ENCODE peak calls at places on chromosomes 6 and 20, in seven cellular contexts. One of them, this sample, is unnamed.

GRCh38 chr20:64001607-64002011 is 20.7 kb downstream of the PRPF6 start:
- DNase-seq in RWPE1: no peak
- DNase-seq in stomach: no peak
- DNase-seq in astrocyte of the spinal cord: peak; percentile 22
- DNase-seq in fibroblast of mammary gland: no peak
- DNase-seq in fibroblast of lung: peak; percentile 54
- DNase-seq in mucosa of descending colon: no peak
- DNase-seq in this sample: no peak

GRCh38 chr6:82741325-82741995 is 324.2 kb downstream of the UBE3D start:
- DNase-seq in RWPE1: no peak
- DNase-seq in stomach: no peak
- DNase-seq in astrocyte of the spinal cord: no peak
- DNase-seq in fibroblast of mammary gland: peak; percentile 38
- DNase-seq in fibroblast of lung: peak; percentile 19
- DNase-seq in mucosa of descending colon: no peak
- DNase-seq in this sample: no peak

GRCh38 chr6:35160642-35161041 is 19.5 kb upstream of the TCP11 start:
- DNase-seq in RWPE1: no peak
- DNase-seq in stomach: no peak
- DNase-seq in astrocyte of the spinal cord: no peak
- DNase-seq in fibroblast of mammary gland: no peak
- DNase-seq in fibroblast of lung: no peak
- DNase-seq in mucosa of descending colon: no peak
- DNase-seq in this sample: no peak

GRCh38 chr6:102154176-102154575 is 760.7 kb downstream of the GRIK2 start:
- DNase-seq in RWPE1: no peak
- DNase-seq in stomach: no peak
- DNase-seq in astrocyte of the spinal cord: no peak
- DNase-seq in fibroblast of mammary gland: no peak
- DNase-seq in fibroblast of lung: no peak
- DNase-seq in mucosa of descending colon: no peak
- DNase-seq in this sample: no peak

GRCh38 chr6:118675225-118675624 is 23.8 kb upstream of the CEP85L start:
- DNase-seq in RWPE1: no peak
- DNase-seq in stomach: no peak
- DNase-seq in astrocyte of the spinal cord: no peak
- DNase-seq in fibroblast of mammary gland: no peak
- DNase-seq in fibroblast of lung: no peak
- DNase-seq in mucosa of descending colon: no peak
- DNase-seq in this sample: no peak

GRCh38 chr6:53734473-53735299 is 60.1 kb upstream of the LRRC1 start:
- DNase-seq in RWPE1: peak; percentile 88
- DNase-seq in stomach: peak; percentile 60
- DNase-seq in astrocyte of the spinal cord: peak; percentile 80
- DNase-seq in fibroblast of mammary gland: peak; percentile 57
- DNase-seq in fibroblast of lung: peak; percentile 93
- DNase-seq in mucosa of descending colon: peak; percentile 76
- DNase-seq in this sample: no peak

GRCh38 chr6:5590187-5590586 is 328.9 kb downstream of the FARS2 start:
- DNase-seq in RWPE1: no peak
- DNase-seq in stomach: no peak
- DNase-seq in astrocyte of the spinal cord: no peak
- DNase-seq in fibroblast of mammary gland: no peak
- DNase-seq in fibroblast of lung: no peak
- DNase-seq in mucosa of descending colon: no peak
- DNase-seq in this sample: no peak

GRCh38 chr20:32482251-32483220 is 102.6 kb downstream of the NOL4L start:
- DNase-seq in RWPE1: no peak
- DNase-seq in stomach: peak; percentile 55
- DNase-seq in astrocyte of the spinal cord: no peak
- DNase-seq in fibroblast of mammary gland: no peak
- DNase-seq in fibroblast of lung: peak; percentile 35
- DNase-seq in mucosa of descending colon: peak; percentile 74
- DNase-seq in this sample: peak; percentile 46

GRCh38 chr20:33689973-33690372 is 3.8 kb upstream of the E2F1 start:
- DNase-seq in RWPE1: no peak
- DNase-seq in stomach: no peak
- DNase-seq in astrocyte of the spinal cord: peak; percentile 59
- DNase-seq in fibroblast of mammary gland: peak; percentile 67
- DNase-seq in fibroblast of lung: peak; percentile 67
- DNase-seq in mucosa of descending colon: no peak
- DNase-seq in this sample: no peak

GRCh38 chr6:169529931-169530761 is 171.7 kb downstream of the WDR27 start:
- DNase-seq in RWPE1: no peak
- DNase-seq in stomach: no peak
- DNase-seq in astrocyte of the spinal cord: peak; percentile 75
- DNase-seq in fibroblast of mammary gland: peak; percentile 92
- DNase-seq in fibroblast of lung: peak; percentile 96
- DNase-seq in mucosa of descending colon: peak; percentile 41
- DNase-seq in this sample: no peak

GRCh38 chr20:22575087-22575721 is 9.2 kb downstream of the FOXA2 start:
- DNase-seq in RWPE1: no peak
- DNase-seq in stomach: no peak
- DNase-seq in astrocyte of the spinal cord: no peak
- DNase-seq in fibroblast of mammary gland: no peak
- DNase-seq in fibroblast of lung: no peak
- DNase-seq in mucosa of descending colon: no peak
- DNase-seq in this sample: no peak

GRCh38 chr6:92840246-92840930 is 579.0 kb downstream of the EPHA7 start:
- DNase-seq in RWPE1: no peak
- DNase-seq in stomach: no peak
- DNase-seq in astrocyte of the spinal cord: no peak
- DNase-seq in fibroblast of mammary gland: no peak
- DNase-seq in fibroblast of lung: no peak
- DNase-seq in mucosa of descending colon: no peak
- DNase-seq in this sample: no peak

GRCh38 chr6:40326689-40327404 is 260.3 kb downstream of the LRFN2 start:
- DNase-seq in RWPE1: no peak
- DNase-seq in stomach: no peak
- DNase-seq in astrocyte of the spinal cord: no peak
- DNase-seq in fibroblast of mammary gland: no peak
- DNase-seq in fibroblast of lung: no peak
- DNase-seq in mucosa of descending colon: no peak
- DNase-seq in this sample: no peak

DNA sequence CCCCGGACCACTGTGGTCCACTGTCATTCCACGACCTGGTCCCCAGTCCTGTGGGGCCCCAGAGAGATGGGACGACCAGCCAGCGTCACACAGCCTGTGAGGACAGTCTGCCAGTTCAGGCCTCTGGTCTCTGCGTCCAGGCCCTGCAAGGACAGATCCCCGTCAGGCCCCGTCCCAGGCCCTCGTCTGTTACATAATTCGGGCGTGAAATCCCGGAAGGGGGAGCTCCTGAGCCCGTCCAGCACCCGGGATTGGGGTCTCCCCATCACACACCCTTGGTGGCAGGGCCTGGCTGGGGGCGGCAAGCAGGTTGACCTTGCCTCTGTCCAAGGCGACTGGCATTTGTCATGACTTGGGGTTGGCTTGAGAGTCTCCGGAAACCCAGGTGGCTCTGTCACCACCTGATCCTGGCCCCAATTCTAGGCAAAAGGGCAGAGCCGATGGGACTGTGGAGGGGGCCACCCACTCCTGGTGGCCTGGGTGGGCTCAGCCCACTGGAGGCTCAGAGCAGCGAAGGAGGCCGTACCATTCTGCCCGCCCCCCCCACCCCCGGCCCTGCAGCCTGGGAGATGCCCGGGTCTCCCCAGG is 73.8 kb upstream of the GATA5 start:
- DNase-seq in RWPE1: no peak
- DNase-seq in stomach: no peak
- DNase-seq in astrocyte of the spinal cord: no peak
- DNase-seq in fibroblast of mammary gland: no peak
- DNase-seq in fibroblast of lung: no peak
- DNase-seq in mucosa of descending colon: no peak
- DNase-seq in this sample: no peak
- TF ChIP-seq CTCF in RWPE1: no peak
- TF ChIP-seq CTCF in stomach: no peak
- TF ChIP-seq CTCF in astrocyte of the spinal cord: no peak
- TF ChIP-seq CTCF in fibroblast of mammary gland: no peak
- TF ChIP-seq CTCF in fibroblast of lung: no peak
- TF ChIP-seq CTCF in mucosa of descending colon: no peak
- TF ChIP-seq CTCF in this sample: no peak

GRCh38 chr6:33297406-33297955 is 1.3 kb downstream of the RGL2 start:
- DNase-seq in RWPE1: peak; percentile 77
- DNase-seq in stomach: peak; percentile 81
- DNase-seq in astrocyte of the spinal cord: no peak
- DNase-seq in fibroblast of mammary gland: no peak
- DNase-seq in fibroblast of lung: no peak
- DNase-seq in mucosa of descending colon: peak; percentile 78
- DNase-seq in this sample: peak; percentile 45

GRCh38 chr6:33299237-33299944 is 649 bp upstream of the RGL2 start:
- DNase-seq in RWPE1: peak; percentile 82
- DNase-seq in stomach: peak; percentile 91
- DNase-seq in astrocyte of the spinal cord: peak; percentile 94
- DNase-seq in fibroblast of mammary gland: peak; percentile 87
- DNase-seq in fibroblast of lung: peak; percentile 89
- DNase-seq in mucosa of descending colon: peak; percentile 95
- DNase-seq in this sample: peak; percentile 90

GRCh38 chr6:33298773-33299236 is at the start of gene RGL2:
- DNase-seq in RWPE1: peak; percentile 47
- DNase-seq in stomach: peak; percentile 83
- DNase-seq in astrocyte of the spinal cord: no peak
- DNase-seq in fibroblast of mammary gland: no peak
- DNase-seq in fibroblast of lung: peak; percentile 61
- DNase-seq in mucosa of descending colon: peak; percentile 87
- DNase-seq in this sample: peak; percentile 63

GRCh38 chr6:33296797-33297405 is 1.8 kb downstream of the RGL2 start:
- DNase-seq in RWPE1: no peak
- DNase-seq in stomach: no peak
- DNase-seq in astrocyte of the spinal cord: no peak
- DNase-seq in fibroblast of mammary gland: no peak
- DNase-seq in fibroblast of lung: no peak
- DNase-seq in mucosa of descending colon: peak; percentile 41
- DNase-seq in this sample: no peak

DNA sequence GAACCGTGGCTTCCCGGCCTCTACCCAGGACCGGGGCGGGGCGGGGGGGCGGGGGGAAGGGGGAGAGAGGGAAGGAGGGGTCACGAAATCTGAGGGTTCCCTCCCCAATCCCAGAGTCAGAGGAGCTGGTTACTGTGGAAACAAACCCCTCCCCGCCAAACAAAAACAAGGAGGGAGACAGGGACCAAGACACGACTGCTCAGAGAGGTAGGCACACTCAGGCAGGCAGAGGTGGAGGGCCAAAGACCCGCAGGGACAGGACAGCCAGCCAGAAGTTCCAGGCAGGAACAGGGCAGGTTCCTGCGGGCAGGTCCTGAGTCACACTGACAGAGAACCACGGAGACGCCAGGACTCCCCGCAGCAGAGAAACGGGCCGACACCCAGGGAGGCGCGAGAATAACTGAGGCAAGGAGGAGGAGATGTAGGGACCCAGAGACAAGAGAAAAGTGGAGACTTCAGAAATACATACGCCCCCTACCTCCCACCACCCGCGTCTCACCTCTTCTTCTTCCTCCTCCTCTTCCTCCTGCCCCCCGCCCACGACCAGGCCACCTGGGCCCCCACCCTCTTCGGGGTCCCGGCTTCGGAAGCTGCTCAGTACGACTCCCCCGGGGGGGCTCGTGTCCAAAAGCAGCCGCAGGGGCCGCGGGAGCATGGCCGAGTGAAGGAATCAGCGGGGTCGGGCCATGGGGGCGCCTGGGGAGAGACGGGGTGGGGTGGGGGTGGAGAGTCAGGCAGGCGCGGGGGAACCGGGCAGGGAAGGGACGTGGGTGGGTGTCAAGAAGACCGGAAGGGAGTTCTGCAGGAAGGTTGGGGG is 578 bp downstream of the RGL2 start:
- DNase-seq in RWPE1: peak; percentile 93
- DNase-seq in stomach: peak; percentile 61
- DNase-seq in astrocyte of the spinal cord: peak; percentile 73
- DNase-seq in fibroblast of mammary gland: peak; percentile 80
- DNase-seq in fibroblast of lung: peak; percentile 76
- DNase-seq in mucosa of descending colon: peak; percentile 70
- DNase-seq in this sample: peak; percentile 54
- TF ChIP-seq CTCF in RWPE1: no peak
- TF ChIP-seq CTCF in stomach: no peak
- TF ChIP-seq CTCF in astrocyte of the spinal cord: peak; percentile 15
- TF ChIP-seq CTCF in fibroblast of mammary gland: no peak
- TF ChIP-seq CTCF in fibroblast of lung: no peak
- TF ChIP-seq CTCF in mucosa of descending colon: no peak
- TF ChIP-seq CTCF in this sample: no peak

GRCh38 chr6:7846971-7847818 is 63.4 kb downstream of the TXNDC5 start:
- DNase-seq in RWPE1: no peak
- DNase-seq in stomach: no peak
- DNase-seq in astrocyte of the spinal cord: peak; percentile 50
- DNase-seq in fibroblast of mammary gland: peak; percentile 69
- DNase-seq in fibroblast of lung: peak; percentile 50
- DNase-seq in mucosa of descending colon: no peak
- DNase-seq in this sample: no peak
- TF ChIP-seq CTCF in RWPE1: no peak
- TF ChIP-seq CTCF in stomach: no peak
- TF ChIP-seq CTCF in astrocyte of the spinal cord: peak; percentile 36
- TF ChIP-seq CTCF in fibroblast of mammary gland: peak; percentile 11
- TF ChIP-seq CTCF in fibroblast of lung: peak; percentile 29
- TF ChIP-seq CTCF in mucosa of descending colon: no peak
- TF ChIP-seq CTCF in this sample: no peak

DNA sequence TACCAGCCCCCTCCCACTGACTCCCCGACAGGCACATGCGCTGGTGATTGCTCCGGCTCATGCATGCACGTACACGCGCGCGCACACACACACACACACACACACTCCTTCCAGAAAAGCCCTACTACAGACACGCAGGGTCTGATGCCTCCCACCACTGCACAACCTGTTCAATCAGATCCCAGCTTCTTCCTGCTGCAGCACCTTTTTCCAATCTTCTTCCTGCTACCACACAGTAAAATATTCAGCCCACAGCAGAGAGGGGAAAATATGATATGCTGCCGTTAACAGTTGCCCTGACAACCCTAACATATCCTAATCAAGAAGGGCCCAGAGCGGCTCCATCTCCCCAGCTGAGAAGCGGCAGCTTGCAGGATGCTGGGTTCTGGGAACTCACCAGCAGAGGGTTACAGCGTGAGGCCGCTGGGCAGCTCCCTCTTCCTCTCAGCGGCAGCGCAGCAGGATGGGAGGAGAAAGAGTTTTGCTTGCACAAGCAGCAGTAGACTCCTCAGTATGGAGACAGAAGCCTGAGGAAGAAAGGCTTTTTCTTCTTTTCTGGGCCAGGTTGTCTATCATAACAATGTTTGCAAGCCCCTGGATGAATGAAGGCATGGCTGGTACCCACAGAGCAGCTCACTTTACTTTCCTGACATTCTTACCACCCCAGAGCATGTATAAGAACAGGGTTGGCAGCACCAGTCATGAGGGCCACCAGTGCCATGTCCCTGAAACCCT is 23.9 kb downstream of the MAP7 start:
- DNase-seq in RWPE1: no peak
- DNase-seq in stomach: peak; percentile 46
- DNase-seq in astrocyte of the spinal cord: peak; percentile 62
- DNase-seq in fibroblast of mammary gland: peak; percentile 61
- DNase-seq in fibroblast of lung: peak; percentile 64
- DNase-seq in mucosa of descending colon: peak; percentile 45
- DNase-seq in this sample: no peak
- TF ChIP-seq CTCF in RWPE1: no peak
- TF ChIP-seq CTCF in stomach: no peak
- TF ChIP-seq CTCF in astrocyte of the spinal cord: peak; percentile 65
- TF ChIP-seq CTCF in fibroblast of mammary gland: peak; percentile 53
- TF ChIP-seq CTCF in fibroblast of lung: peak; percentile 52
- TF ChIP-seq CTCF in mucosa of descending colon: no peak
- TF ChIP-seq CTCF in this sample: no peak

This sample was measured in activated B cell treated with CpG ODN at 0.5 μM for 24 hours.